ENCODE peak calls at places on chromosomes 5 and 9, in nine cellular contexts. One of them, this sample, is unnamed.
A peak's percentile ranks its signal among the peaks of the same experiment; 100 is the strongest.

GRCh38 chr9:34771023-34771422 is 61.1 kb upstream of the CCL21 start:
- DNase-seq in mesenchymal stem cell: peak; percentile 20
- DNase-seq in stimulated activated CD4-positive, alpha-beta T cell treated with anti-CD3 and anti-CD28 coated beads, Interleukin-15, amount 100 ng/mL, for 1 hour: no peak
- DNase-seq in A673: no peak
- DNase-seq in GM04504: no peak
- DNase-seq in A549: peak; percentile 49
- DNase-seq in cardiac fibroblast: peak; percentile 5
- DNase-seq in fibroblast of lung: no peak
- DNase-seq in heart right ventricle: no peak
- DNase-seq in this sample: no peak

GRCh38 chr9:100027543-100027942 is 71.3 kb downstream of the ERP44 start:
- DNase-seq in stimulated activated CD4-positive, alpha-beta T cell treated with anti-CD3 and anti-CD28 coated beads, Interleukin-15, amount 100 ng/mL, for 1 hour: no peak
- DNase-seq in cardiac fibroblast: no peak
- DNase-seq in GM04504: no peak
- DNase-seq in A673: peak; percentile 34
- DNase-seq in heart right ventricle: no peak
- DNase-seq in mesenchymal stem cell: no peak
- DNase-seq in A549: no peak
- DNase-seq in fibroblast of lung: no peak
- DNase-seq in this sample: no peak

GRCh38 chr9:131503626-131504465 is 1.1 kb downstream of the POMT1 start:
- DNase-seq in cardiac fibroblast: no peak
- DNase-seq in A673: peak; percentile 13
- DNase-seq in stimulated activated CD4-positive, alpha-beta T cell treated with anti-CD3 and anti-CD28 coated beads, Interleukin-15, amount 100 ng/mL, for 1 hour: peak; percentile 32
- DNase-seq in heart right ventricle: no peak
- DNase-seq in fibroblast of lung: peak; percentile 8
- DNase-seq in mesenchymal stem cell: peak; percentile 62
- DNase-seq in GM04504: no peak
- DNase-seq in A549: peak; percentile 31
- DNase-seq in this sample: no peak

GRCh38 chr5:29042152-29042551 is 2003.8 kb upstream of the CDH9 start:
- DNase-seq in GM04504: no peak
- DNase-seq in mesenchymal stem cell: no peak
- DNase-seq in fibroblast of lung: no peak
- DNase-seq in cardiac fibroblast: no peak
- DNase-seq in heart right ventricle: no peak
- DNase-seq in A673: no peak
- DNase-seq in A549: no peak
- DNase-seq in stimulated activated CD4-positive, alpha-beta T cell treated with anti-CD3 and anti-CD28 coated beads, Interleukin-15, amount 100 ng/mL, for 1 hour: no peak
- DNase-seq in this sample: no peak

GRCh38 chr9:123928471-123929176 is 1.3 kb downstream of the DENND1A start:
- DNase-seq in A673: peak; percentile 8
- DNase-seq in heart right ventricle: peak; percentile 13
- DNase-seq in A549: no peak
- DNase-seq in fibroblast of lung: peak; percentile 23
- DNase-seq in stimulated activated CD4-positive, alpha-beta T cell treated with anti-CD3 and anti-CD28 coated beads, Interleukin-15, amount 100 ng/mL, for 1 hour: no peak
- DNase-seq in mesenchymal stem cell: peak; percentile 70
- DNase-seq in cardiac fibroblast: peak; percentile 35
- DNase-seq in GM04504: no peak
- DNase-seq in this sample: no peak

GRCh38 chr5:45695680-45696093 is 493 bp downstream of the HCN1 start:
- DNase-seq in mesenchymal stem cell: no peak
- DNase-seq in cardiac fibroblast: no peak
- DNase-seq in fibroblast of lung: no peak
- DNase-seq in stimulated activated CD4-positive, alpha-beta T cell treated with anti-CD3 and anti-CD28 coated beads, Interleukin-15, amount 100 ng/mL, for 1 hour: no peak
- DNase-seq in A549: no peak
- DNase-seq in A673: no peak
- DNase-seq in GM04504: no peak
- DNase-seq in heart right ventricle: no peak
- DNase-seq in this sample: no peak

GRCh38 chr5:136053336-136054121 is 24.7 kb downstream of the TGFBI start:
- DNase-seq in GM04504: peak; percentile 91
- DNase-seq in mesenchymal stem cell: peak; percentile 96
- DNase-seq in stimulated activated CD4-positive, alpha-beta T cell treated with anti-CD3 and anti-CD28 coated beads, Interleukin-15, amount 100 ng/mL, for 1 hour: no peak
- DNase-seq in A673: no peak
- DNase-seq in fibroblast of lung: peak; percentile 91
- DNase-seq in A549: peak; percentile 95
- DNase-seq in cardiac fibroblast: peak; percentile 81
- DNase-seq in heart right ventricle: no peak
- DNase-seq in this sample: peak; percentile 32

GRCh38 chr5:73180561-73180960 is 7.6 kb downstream of the TMEM174 start:
- DNase-seq in fibroblast of lung: no peak
- DNase-seq in heart right ventricle: no peak
- DNase-seq in A549: no peak
- DNase-seq in mesenchymal stem cell: no peak
- DNase-seq in GM04504: no peak
- DNase-seq in cardiac fibroblast: no peak
- DNase-seq in A673: no peak
- DNase-seq in stimulated activated CD4-positive, alpha-beta T cell treated with anti-CD3 and anti-CD28 coated beads, Interleukin-15, amount 100 ng/mL, for 1 hour: no peak
- DNase-seq in this sample: no peak

GRCh38 chr9:101578378-101578777 is 16.4 kb downstream of the PPP3R2 start:
- DNase-seq in GM04504: no peak
- DNase-seq in A673: no peak
- DNase-seq in stimulated activated CD4-positive, alpha-beta T cell treated with anti-CD3 and anti-CD28 coated beads, Interleukin-15, amount 100 ng/mL, for 1 hour: no peak
- DNase-seq in heart right ventricle: no peak
- DNase-seq in mesenchymal stem cell: no peak
- DNase-seq in A549: no peak
- DNase-seq in cardiac fibroblast: no peak
- DNase-seq in fibroblast of lung: no peak
- DNase-seq in this sample: no peak

GRCh38 chr9:109934499-109935214 is 154.7 kb downstream of the PALM2AKAP2 start:
- DNase-seq in A673: no peak
- DNase-seq in cardiac fibroblast: no peak
- DNase-seq in fibroblast of lung: peak; percentile 65
- DNase-seq in heart right ventricle: no peak
- DNase-seq in GM04504: peak; percentile 27
- DNase-seq in mesenchymal stem cell: peak; percentile 88
- DNase-seq in stimulated activated CD4-positive, alpha-beta T cell treated with anti-CD3 and anti-CD28 coated beads, Interleukin-15, amount 100 ng/mL, for 1 hour: no peak
- DNase-seq in A549: no peak
- DNase-seq in this sample: no peak

GRCh38 chr5:42606464-42606869 is 150.2 kb upstream of the CCDC152 start:
- DNase-seq in heart right ventricle: no peak
- DNase-seq in fibroblast of lung: no peak
- DNase-seq in cardiac fibroblast: no peak
- DNase-seq in A673: no peak
- DNase-seq in mesenchymal stem cell: no peak
- DNase-seq in GM04504: no peak
- DNase-seq in stimulated activated CD4-positive, alpha-beta T cell treated with anti-CD3 and anti-CD28 coated beads, Interleukin-15, amount 100 ng/mL, for 1 hour: no peak
- DNase-seq in A549: no peak
- DNase-seq in this sample: no peak

GRCh38 chr5:73796164-73797141 is 170.5 kb downstream of the ARHGEF28 start:
- DNase-seq in mesenchymal stem cell: peak; percentile 96
- DNase-seq in A673: peak; percentile 85
- DNase-seq in A549: peak; percentile 96
- DNase-seq in heart right ventricle: peak; percentile 44
- DNase-seq in cardiac fibroblast: peak; percentile 94
- DNase-seq in fibroblast of lung: peak; percentile 95
- DNase-seq in stimulated activated CD4-positive, alpha-beta T cell treated with anti-CD3 and anti-CD28 coated beads, Interleukin-15, amount 100 ng/mL, for 1 hour: no peak
- DNase-seq in GM04504: peak; percentile 86
- DNase-seq in this sample: no peak

GRCh38 chr9:86974421-86974820 is 27.1 kb upstream of the GAS1 start:
- DNase-seq in stimulated activated CD4-positive, alpha-beta T cell treated with anti-CD3 and anti-CD28 coated beads, Interleukin-15, amount 100 ng/mL, for 1 hour: no peak
- DNase-seq in cardiac fibroblast: no peak
- DNase-seq in GM04504: no peak
- DNase-seq in A673: no peak
- DNase-seq in A549: no peak
- DNase-seq in heart right ventricle: no peak
- DNase-seq in mesenchymal stem cell: no peak
- DNase-seq in fibroblast of lung: no peak
- DNase-seq in this sample: no peak

GRCh38 chr9:73893230-73893629 is 603.9 kb upstream of the RORB start:
- DNase-seq in cardiac fibroblast: no peak
- DNase-seq in heart right ventricle: no peak
- DNase-seq in mesenchymal stem cell: no peak
- DNase-seq in GM04504: no peak
- DNase-seq in A549: no peak
- DNase-seq in stimulated activated CD4-positive, alpha-beta T cell treated with anti-CD3 and anti-CD28 coated beads, Interleukin-15, amount 100 ng/mL, for 1 hour: no peak
- DNase-seq in A673: no peak
- DNase-seq in fibroblast of lung: no peak
- DNase-seq in this sample: no peak

This sample was measured in spleen.